ENCODE peak calls at places on chromosomes 2 and 18, in four cellular contexts. Z is heart right ventricle, X is NB4, Q is HCT116. L is an unnamed sample.

GRCh38 chr18:48545690-48546365 is 7.0 kb downstream of the CTIF start:
- DNase-seq in X (peak), Q (no peak), Z (peak), L (peak)

GRCh38 chr2:54456526-54457325 is 599 bp downstream of the SPTBN1 start:
- DNase-seq in X (peak), Q (no peak), Z (peak), L (peak)

GRCh38 chr2:113223813-113224212 is 50.0 kb downstream of the PSD4 start:
- DNase-seq in Q (no peak), X (no peak), Z (no peak), L (no peak)

GRCh38 chr2:204356128-204356527 is 189.1 kb upstream of the PARD3B start:
- DNase-seq in X (no peak), Z (no peak), Q (no peak), L (no peak)

GRCh38 chr2:85475801-85476610 is 57.5 kb downstream of the SH2D6 start:
- DNase-seq in X (no peak), Q (no peak), Z (no peak), L (no peak)

GRCh38 chr2:237056271-237056875 is 29.3 kb upstream of the COPS8 start:
- DNase-seq in Z (no peak), Q (no peak), X (no peak), L (no peak)

GRCh38 chr2:105977807-105978206 is 216.3 kb downstream of the UXS1 start:
- DNase-seq in X (no peak), Z (no peak), Q (no peak), L (no peak)

GRCh38 chr18:63850010-63850409 is 37.5 kb upstream of the SERPINB2 start:
- DNase-seq in X (peak), Z (no peak), Q (peak), L (no peak)

GRCh38 chr2:186543561-186544131 is 46.2 kb upstream of the ITGAV start:
- DNase-seq in X (no peak), Q (no peak), Z (no peak), L (peak)

GRCh38 chr2:217168396-217168795 is 308.5 kb upstream of the TNP1 start:
- DNase-seq in X (no peak), Q (no peak), Z (no peak), L (no peak)

GRCh38 chr18:57075716-57076400 is 71.0 kb upstream of the BOD1L2 start:
- DNase-seq in X (peak), Q (no peak), Z (no peak), L (no peak)

GRCh38 chr2:634041-634440 is 43.2 kb downstream of the TMEM18 start:
- DNase-seq in Z (no peak), Q (no peak), X (no peak), L (no peak)

GRCh38 chr2:176140520-176141317 is 10.6 kb upstream of the HOXD4 start:
- DNase-seq in Q (peak), X (peak), Z (peak), L (no peak)

GRCh38 chr2:188665196-188665595 is 309.0 kb upstream of the COL3A1 start:
- DNase-seq in X (no peak), Z (no peak), Q (no peak), L (peak)

GRCh38 chr2:73076701-73077423 is 5.3 kb upstream of the SFXN5 start:
- DNase-seq in Z (no peak), Q (no peak), X (no peak), L (no peak)

GRCh38 chr2:203566161-203566560 is 31.1 kb upstream of the RAPH1 start:
- DNase-seq in X (no peak), Z (no peak), Q (no peak), L (no peak)

GRCh38 chr2:187313831-187314230 is 134.2 kb downstream of the CALCRL start:
- DNase-seq in Q (no peak), Z (no peak), X (no peak), L (no peak)

GRCh38 chr2:26243643-26244478 is 571 bp downstream of the HADHA start:
- DNase-seq in X (peak), Q (no peak), Z (no peak), L (peak)

GRCh38 chr2:429142-429541 is 141.3 kb upstream of the ALKAL2 start:
- DNase-seq in Z (no peak), X (no peak), Q (no peak), L (no peak)

GRCh38 chr2:25098056-25098455 is 56.2 kb downstream of the EFR3B start:
- DNase-seq in Z (no peak), Q (no peak), X (no peak), L (peak)

GRCh38 chr2:18959952-18960717 is 370.8 kb upstream of the NT5C1B start:
- DNase-seq in X (peak), Q (no peak), Z (no peak), L (no peak)

GRCh38 chr2:1715184-1716012 is 28.9 kb downstream of the PXDN start:
- DNase-seq in Z (peak), Q (no peak), X (no peak), L (peak)

GRCh38 chr18:25164837-25165791 is 186.9 kb downstream of the ZNF521 start:
- DNase-seq in Q (no peak), Z (no peak), X (peak), L (peak)

GRCh38 chr2:1855150-1855549 is 110.8 kb upstream of the PXDN start:
- DNase-seq in X (no peak), Z (no peak), Q (no peak), L (no peak)

GRCh38 chr18:4360221-4360715 is 94.8 kb downstream of the DLGAP1 start:
- DNase-seq in Z (no peak), Q (no peak), X (no peak), L (no peak)

GRCh38 chr18:61754039-61754583 is 138.7 kb downstream of the RNF152 start:
- DNase-seq in Z (no peak), X (no peak), Q (no peak), L (no peak)

GRCh38 chr2:160365691-160366367 is 127.8 kb downstream of the RBMS1 start:
- DNase-seq in Q (no peak), Z (peak), X (no peak), L (no peak)

GRCh38 chr2:135913726-135914365 is 37.6 kb upstream of the MCM6 start:
- DNase-seq in Z (no peak), Q (peak), X (peak), L (peak)

GRCh38 chr2:118177932-118178331 is 89.7 kb downstream of the INSIG2 start:
- DNase-seq in Z (no peak), X (peak), Q (no peak), L (no peak)

GRCh38 chr2:163493330-163494319 is 242.2 kb downstream of the FIGN start:
- DNase-seq in Z (no peak), X (no peak), Q (no peak), L (no peak)

GRCh38 chr2:176110975-176111663 is 4.0 kb downstream of the HOXD11 start:
- DNase-seq in Z (no peak), X (peak), Q (no peak), L (no peak)

GRCh38 chr2:223681125-223681524 is 79.0 kb upstream of the SCG2 start:
- DNase-seq in X (no peak), Q (no peak), Z (no peak), L (no peak)

L was measured in dermis microvascular lymphatic vessel endothelial cell.